ENCODE peak calls at places on chromosomes 11 and 22, in seven cellular contexts. L, M, H, G, X, V and N are unnamed samples.

GRCh38 chr11:9263840-9264380 is 1.2 kb downstream of the DENND5A start:
- DNase-seq in M (no peak), V (peak; percentile 44), H (no peak), X (no peak), L (no peak), G (no peak), N (no peak)

GRCh38 chr22:45039206-45039605 is 29.4 kb upstream of the PHF21B start:
- DNase-seq in M (no peak), V (no peak), G (no peak), X (no peak), L (no peak), H (no peak), N (no peak)

GRCh38 chr11:46345131-46345597 is 2.1 kb upstream of the DGKZ start:
- DNase-seq in G (no peak), M (peak; percentile 43), V (no peak), L (no peak), X (peak; percentile 77), H (peak; percentile 71), N (no peak)

GRCh38 chr22:33923660-33924246 is 3.5 kb upstream of the LARGE1 start:
- DNase-seq in X (peak; percentile 35), L (peak; percentile 52), M (peak; percentile 75), H (no peak), V (no peak), G (peak; percentile 56), N (peak; percentile 91)

GRCh38 chr11:18739684-18740083 is 13.7 kb upstream of the IGSF22 start:
- DNase-seq in L (no peak), H (no peak), X (no peak), M (no peak), G (no peak), V (no peak), N (no peak)

GRCh38 chr11:104343578-104343977 is 179.6 kb upstream of the PDGFD start:
- DNase-seq in H (no peak), M (no peak), V (no peak), G (peak; percentile 63), L (no peak), X (no peak), N (peak; percentile 18)

GRCh38 chr11:65476632-65477270 is 22.1 kb upstream of the MALAT1 start:
- DNase-seq in G (no peak), M (peak; percentile 81), H (no peak), V (no peak), L (no peak), X (no peak), N (peak; percentile 60)

GRCh38 chr11:110833033-110833484 is 120.8 kb upstream of the ARHGAP20 start:
- DNase-seq in M (no peak), V (no peak), L (no peak), H (no peak), G (peak; percentile 43), X (no peak), N (no peak)

GRCh38 chr22:49261616-49262015 is 566.1 kb downstream of the BRD1 start:
- DNase-seq in G (no peak), H (no peak), L (no peak), V (no peak), M (no peak), X (no peak), N (no peak)

GRCh38 chr11:83864412-83865057 is 578.4 kb upstream of the CCDC90B start:
- DNase-seq in M (no peak), L (no peak), V (no peak), G (no peak), X (no peak), H (no peak), N (no peak)

GRCh38 chr11:63838150-63838681 is 694 bp upstream of the MARK2 start:
- DNase-seq in X (no peak), H (peak; percentile 37), V (no peak), G (no peak), L (no peak), M (peak; percentile 35), N (no peak)

GRCh38 chr11:9251306-9251705 is 13.8 kb downstream of the DENND5A start:
- DNase-seq in H (no peak), X (no peak), V (no peak), L (no peak), G (peak; percentile 22), M (no peak), N (no peak)

GRCh38 chr22:49935561-49935960 is 17.1 kb downstream of the CRELD2 start:
- DNase-seq in M (no peak), H (no peak), V (no peak), G (no peak), X (no peak), L (no peak), N (peak; percentile 46)

GRCh38 chr11:27930946-27931345 is 177.0 kb downstream of the KIF18A start:
- DNase-seq in X (no peak), G (no peak), V (no peak), H (no peak), L (no peak), M (no peak), N (no peak)

GRCh38 chr11:40537734-40538133 is 921.7 kb downstream of the LRRC4C start:
- DNase-seq in M (no peak), X (no peak), G (no peak), V (no peak), L (no peak), H (no peak), N (no peak)

GRCh38 chr22:23180893-23181762 is 819 bp downstream of the BCR start:
- DNase-seq in H (no peak), L (no peak), M (peak; percentile 22), V (peak; percentile 49), G (peak; percentile 17), X (no peak), N (no peak)

GRCh38 chr11:93858376-93858775 is 8.0 kb upstream of the VSTM5 start:
- DNase-seq in M (no peak), G (no peak), L (no peak), V (no peak), H (no peak), X (no peak), N (no peak)

GRCh38 chr11:121300313-121300971 is 7.9 kb downstream of the SC5D start:
- DNase-seq in H (no peak), G (no peak), V (no peak), L (no peak), M (no peak), X (no peak), N (no peak)

GRCh38 chr11:131464024-131464423 is 93.6 kb downstream of the NTM start:
- DNase-seq in H (no peak), G (no peak), M (no peak), L (no peak), V (no peak), X (no peak), N (no peak)

GRCh38 chr11:96390403-96390830 is 604 bp downstream of the JRKL start:
- DNase-seq in X (no peak), M (no peak), G (no peak), V (no peak), H (no peak), L (no peak), N (no peak)

DNA sequence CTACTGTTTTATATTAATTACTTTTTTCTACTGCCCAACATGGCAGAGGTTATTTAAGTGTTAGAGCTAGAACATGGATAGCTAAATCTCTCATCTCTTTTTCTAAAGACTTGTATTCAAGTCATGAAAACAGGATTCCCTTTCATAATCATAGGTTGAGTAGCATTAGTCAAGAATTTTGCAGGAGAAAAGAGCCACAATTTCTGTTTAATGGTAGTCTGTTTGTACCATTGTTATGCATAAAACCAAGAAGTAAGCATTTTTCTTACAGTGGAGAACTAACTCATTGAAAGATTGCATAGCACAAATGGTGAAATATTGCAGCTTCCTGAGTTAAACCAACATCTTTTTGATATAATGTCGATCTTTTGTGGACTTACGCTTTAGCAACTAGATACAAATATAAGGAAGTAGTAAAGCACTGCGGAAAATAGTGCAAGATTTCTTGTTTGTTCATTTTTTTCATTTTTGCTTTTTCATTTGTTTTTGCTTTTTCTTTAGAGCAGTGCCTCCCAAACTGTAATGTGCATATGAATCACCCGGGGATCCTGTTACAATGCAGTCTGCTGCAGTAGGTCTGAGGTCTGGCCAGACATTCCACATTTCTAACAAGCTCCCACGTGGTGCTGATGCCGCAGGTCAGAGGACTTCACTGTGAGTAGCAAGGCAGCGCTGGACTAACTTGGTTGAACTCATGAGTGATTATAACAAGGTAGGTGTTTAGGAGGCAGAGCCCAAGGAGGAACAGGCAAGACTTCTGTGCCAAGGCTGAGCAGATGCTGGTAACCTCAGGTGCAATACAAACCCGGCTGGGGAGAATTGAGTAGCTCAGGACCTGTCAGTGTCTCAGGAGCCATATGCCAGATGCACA is 4.6 kb downstream of the ETS1 start:
- DNase-seq in G (peak; percentile 97), X (peak; percentile 52), V (no peak), H (peak; percentile 34), M (no peak), L (peak; percentile 77), N (peak; percentile 63)
- H3K4me3 ChIP-seq in G (peak overlapping the region; percentile 24), X (no peak overlapping the region), V (no peak overlapping the region), H (no peak overlapping the region), M (no peak overlapping the region), L (no peak overlapping the region), N (no peak overlapping the region)

GRCh38 chr11:118706546-118706825 is 27.0 kb upstream of the TREH start:
- DNase-seq in L (no peak), X (no peak), G (no peak), V (no peak), H (no peak), M (no peak), N (no peak)
- H3K4me3 ChIP-seq in L (no peak overlapping the region), X (no peak overlapping the region), G (no peak overlapping the region), V (no peak overlapping the region), H (no peak overlapping the region), M (no peak overlapping the region), N (no peak overlapping the region)

DNA sequence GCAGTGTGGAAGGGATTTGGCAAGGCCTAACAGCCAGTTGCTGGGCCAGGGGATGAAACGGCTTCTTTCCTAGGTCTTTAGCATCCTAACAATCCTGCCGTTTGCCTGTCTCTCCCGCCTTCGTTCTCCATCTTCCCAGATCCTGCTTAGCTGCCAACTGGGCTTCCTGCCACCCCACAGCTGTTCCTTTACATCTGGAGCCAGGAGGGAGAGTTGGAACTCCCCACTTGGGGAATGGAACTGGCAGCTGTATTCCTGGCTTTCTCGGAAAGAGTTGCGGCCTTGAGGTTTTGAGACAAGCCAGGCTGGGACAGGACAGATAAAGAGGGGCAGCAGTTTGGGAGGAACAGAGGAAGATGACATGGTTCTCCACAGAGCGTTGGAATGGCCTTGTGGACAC is 59.6 kb downstream of the ST3GAL4 start:
- DNase-seq in G (no peak), M (peak; percentile 78), L (no peak), H (peak; percentile 85), V (no peak), X (peak; percentile 76), N (peak; percentile 65)
- H3K4me3 ChIP-seq in G (no peak overlapping the region), M (no peak overlapping the region), L (no peak overlapping the region), H (no peak overlapping the region), V (no peak overlapping the region), X (no peak overlapping the region), N (no peak overlapping the region)

GRCh38 chr11:59009661-59010060 is 70.4 kb downstream of the GLYATL1 start:
- DNase-seq in L (no peak), X (no peak), H (no peak), G (no peak), V (no peak), M (no peak), N (no peak)

GRCh38 chr11:59011672-59012071 is 72.4 kb downstream of the GLYATL1 start:
- DNase-seq in G (no peak), X (no peak), H (no peak), M (no peak), L (no peak), V (no peak), N (no peak)

GRCh38 chr11:59012106-59012941 is 73.0 kb downstream of the GLYATL1 start:
- DNase-seq in X (no peak), L (no peak), V (no peak), M (no peak), H (no peak), G (no peak), N (peak; percentile 28)

GRCh38 chr11:59010693-59011092 is 71.4 kb downstream of the GLYATL1 start:
- DNase-seq in M (no peak), L (no peak), X (no peak), G (no peak), H (no peak), V (no peak), N (no peak)

GRCh38 chr11:59008942-59009341 is 69.7 kb downstream of the GLYATL1 start:
- DNase-seq in M (no peak), L (no peak), H (no peak), G (no peak), V (no peak), X (no peak), N (no peak)
- H3K4me3 ChIP-seq in M (no peak overlapping the region), L (no peak overlapping the region), H (no peak overlapping the region), G (no peak overlapping the region), V (no peak overlapping the region), X (no peak overlapping the region), N (no peak overlapping the region)